ENCODE peak calls at places on chromosomes 5 and 9, in eight cellular contexts. P is Calu3; A is lung; M is effector CD4-positive, alpha-beta T cell; O is brain microvascular endothelial cell; T is NCI-H1105; H is ELR; Q is activated CD8-positive, alpha-beta memory T cell treated with anti-CD3 and anti-CD28 coated beads, Interleukin-2, amount 10 ng/mL, durations not matched to agents 7 days and 5 days. V is an unnamed sample.
A peak's percentile ranks its signal among the peaks of the same experiment; 100 is the strongest.

GRCh38 chr5:110077147-110077546 is 387.4 kb downstream of the MAN2A1 start:
- DNase-seq in A (no peak), M (no peak), H (no peak), P (no peak), T (no peak), Q (no peak), O (no peak), V (no peak)

GRCh38 chr9:129336601-129337286 is 158.7 kb upstream of the IER5L start:
- DNase-seq in H (peak; percentile 44), M (peak; percentile 9), O (no peak), A (peak; percentile 40), Q (no peak), T (no peak), P (peak; percentile 26), V (no peak)

GRCh38 chr5:153831976-153832375 is 206.7 kb downstream of the FAM114A2 start:
- DNase-seq in O (peak; percentile 21), H (peak; percentile 48), T (no peak), P (peak; percentile 5), A (no peak), M (no peak), Q (no peak), V (no peak)

GRCh38 chr5:78565395-78565794 is 83.2 kb downstream of the LHFPL2 start:
- DNase-seq in O (no peak), A (no peak), T (no peak), P (no peak), Q (no peak), M (no peak), H (no peak), V (no peak)

GRCh38 chr5:411728-412127 is 31.2 kb upstream of the EXOC3 start:
- DNase-seq in Q (no peak), O (no peak), T (no peak), M (no peak), H (no peak), P (no peak), A (no peak), V (peak; percentile 37)

GRCh38 chr5:16707168-16707868 is 90.5 kb upstream of the RETREG1 start:
- DNase-seq in O (no peak), M (no peak), A (no peak), H (no peak), P (no peak), Q (no peak), T (no peak), V (no peak)

GRCh38 chr5:117454716-117455212 is 880.1 kb upstream of the SEMA6A start:
- DNase-seq in M (peak; percentile 9), O (no peak), T (no peak), H (peak; percentile 10), A (peak; percentile 49), Q (peak; percentile 58), P (peak; percentile 87), V (no peak)

GRCh38 chr5:3122216-3122615 is 370.7 kb upstream of the IRX2 start:
- DNase-seq in A (no peak), P (no peak), T (no peak), O (no peak), M (no peak), Q (no peak), H (no peak), V (no peak)

GRCh38 chr9:134565316-134565915 is 76.2 kb upstream of the COL5A1 start:
- DNase-seq in O (no peak), M (no peak), A (no peak), H (no peak), P (no peak), Q (no peak), T (no peak), V (no peak)

GRCh38 chr5:88678780-88679491 is 204.0 kb downstream of the MEF2C start:
- DNase-seq in Q (no peak), P (no peak), A (no peak), H (no peak), M (no peak), O (no peak), T (no peak), V (no peak)